ENCODE peak calls at places on chromosomes 1 and 21, in eight cellular contexts. Z is cardiac muscle cell, K is HFFc6, B is brain microvascular endothelial cell, I is right lobe of liver, M is fibroblast of the aortic adventitia, R is bronchial epithelial cell, C is uterus. G is an unnamed sample.

GRCh38 chr1:94514095-94514727 is 27.3 kb downstream of the F3 start:
- DNase-seq in I (no peak), K (no peak), R (peak; percentile 44), Z (peak; percentile 45), M (peak; percentile 39), B (peak; percentile 33), C (no peak), G (peak; percentile 39)

GRCh38 chr1:156285437-156285836 is 1.3 kb downstream of the TMEM79 start:
- DNase-seq in I (no peak), Z (no peak), B (no peak), C (no peak), R (no peak), M (no peak), K (no peak), G (no peak)

GRCh38 chr1:15524283-15525042 is 448 bp upstream of the CASP9 start:
- DNase-seq in B (peak; percentile 97), K (peak; percentile 98), R (no peak), C (peak; percentile 100), I (peak; percentile 100), Z (peak; percentile 99), M (peak; percentile 99), G (peak; percentile 100)

GRCh38 chr21:41589620-41590175 is 81.7 kb upstream of the TMPRSS2 start:
- DNase-seq in Z (no peak), B (no peak), K (no peak), R (no peak), I (no peak), M (no peak), C (no peak), G (no peak)

GRCh38 chr1:150981177-150981804 is 801 bp upstream of the ANXA9 start:
- DNase-seq in K (no peak), M (no peak), C (peak; percentile 44), B (no peak), Z (no peak), I (peak; percentile 72), R (peak; percentile 46), G (peak; percentile 75)

GRCh38 chr1:112522621-112523020 is 13.9 kb downstream of the WNT2B start:
- DNase-seq in R (peak; percentile 70), I (no peak), Z (peak; percentile 93), M (peak; percentile 75), K (peak; percentile 88), B (peak; percentile 98), C (no peak), G (no peak)

GRCh38 chr1:5717031-5717682 is 275.1 kb downstream of the NPHP4 start:
- DNase-seq in K (no peak), I (peak; percentile 21), M (no peak), B (no peak), R (no peak), Z (no peak), C (no peak), G (no peak)

GRCh38 chr1:15949453-15950245 is 26.3 kb downstream of the ZBTB17 start:
- DNase-seq in Z (peak; percentile 98), R (peak; percentile 98), B (peak; percentile 97), K (peak; percentile 99), C (peak; percentile 97), M (peak; percentile 98), I (peak; percentile 64), G (no peak)

GRCh38 chr1:33615546-33615945 is 143.1 kb downstream of the ZSCAN20 start:
- DNase-seq in C (no peak), Z (no peak), R (no peak), B (no peak), K (no peak), I (no peak), M (no peak), G (no peak)

GRCh38 chr1:167442142-167442848 is 76.0 kb downstream of the CD247 start:
- DNase-seq in M (peak; percentile 70), K (peak; percentile 62), B (peak; percentile 59), R (peak; percentile 67), Z (peak; percentile 81), I (peak; percentile 87), C (peak; percentile 73), G (peak; percentile 90)

GRCh38 chr1:88217386-88217785 is 466.7 kb upstream of the PKN2 start:
- DNase-seq in R (no peak), Z (no peak), M (no peak), B (no peak), C (no peak), I (no peak), K (no peak), G (no peak)

GRCh38 chr1:40825430-40825778 is 36.8 kb downstream of the CITED4 start:
- DNase-seq in C (no peak), M (no peak), B (no peak), I (no peak), R (no peak), K (no peak), Z (no peak), G (no peak)

GRCh38 chr1:183039985-183040447 is 16.8 kb downstream of the LAMC1 start:
- DNase-seq in B (peak; percentile 91), I (no peak), R (peak; percentile 39), C (no peak), M (peak; percentile 71), Z (peak; percentile 78), K (peak; percentile 69), G (no peak)

GRCh38 chr1:190124068-190124467 is 353.6 kb downstream of the BRINP3 start:
- DNase-seq in Z (no peak), K (no peak), I (no peak), M (no peak), R (no peak), B (no peak), C (no peak), G (no peak)

DNA sequence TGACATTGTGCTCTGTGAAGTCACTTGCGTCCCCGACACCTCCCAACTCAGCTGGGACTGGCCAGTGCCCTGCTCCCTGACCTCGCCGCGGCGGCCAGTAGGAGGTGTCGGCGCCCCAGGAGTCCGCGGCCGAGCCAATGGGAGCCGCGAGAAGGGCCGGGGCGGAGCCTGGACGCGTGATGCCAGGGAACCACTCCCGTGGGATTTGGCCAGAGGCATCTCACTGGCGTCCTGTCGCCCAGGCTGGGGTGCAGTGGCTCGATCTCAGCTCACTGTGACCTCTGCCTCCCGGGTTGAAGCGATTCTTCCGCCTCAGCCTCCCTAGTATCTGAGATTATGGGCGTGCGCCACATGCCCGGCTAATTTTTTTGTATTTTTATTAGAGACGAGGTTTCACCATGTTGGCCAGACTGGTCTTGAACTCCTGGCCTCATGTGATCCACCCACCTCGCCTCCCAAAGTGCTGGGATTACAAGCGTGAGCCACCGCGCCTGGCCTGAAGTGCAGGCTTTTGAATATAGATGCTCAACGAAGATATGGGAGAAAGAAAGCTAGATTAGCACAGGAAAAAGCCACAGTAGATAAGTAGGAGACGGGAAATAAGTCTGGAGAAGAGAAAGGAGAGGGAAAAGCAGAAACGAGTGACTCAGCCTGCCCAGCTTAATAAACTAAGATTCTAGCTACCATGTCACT is 38.0 kb downstream of the ZBTB8OS start:
- DNase-seq in R (peak; percentile 57), C (peak; percentile 65), I (peak; percentile 93), Z (peak; percentile 82), B (peak; percentile 72), K (peak; percentile 54), M (peak; percentile 57), G (peak; percentile 90)
- TF ChIP-seq CTCF in R (peak; percentile 29), C (peak; percentile 23), I (peak; percentile 44), Z (peak; percentile 34), B (peak; percentile 24), K (peak; percentile 63), M (peak; percentile 42), G (peak; percentile 44)

GRCh38 chr1:34884536-34884935 is 25.0 kb upstream of the SMIM12 start:
- DNase-seq in R (no peak), C (no peak), I (no peak), Z (no peak), B (no peak), K (no peak), M (no peak), G (no peak)

GRCh38 chr1:34889705-34890104 is 30.2 kb upstream of the SMIM12 start:
- DNase-seq in B (no peak), K (no peak), C (no peak), Z (peak; percentile 18), I (no peak), R (no peak), M (peak; percentile 14), G (no peak)

GRCh38 chr1:34885405-34886247 is 26.1 kb upstream of the SMIM12 start:
- DNase-seq in B (peak; percentile 6), M (peak; percentile 7), Z (peak; percentile 51), R (peak; percentile 7), C (no peak), I (no peak), K (no peak), G (peak; percentile 89)

GRCh38 chr1:34887593-34887992 is 28.0 kb upstream of the SMIM12 start:
- DNase-seq in Z (no peak), I (no peak), K (no peak), M (no peak), B (no peak), C (no peak), R (no peak), G (no peak)

DNA sequence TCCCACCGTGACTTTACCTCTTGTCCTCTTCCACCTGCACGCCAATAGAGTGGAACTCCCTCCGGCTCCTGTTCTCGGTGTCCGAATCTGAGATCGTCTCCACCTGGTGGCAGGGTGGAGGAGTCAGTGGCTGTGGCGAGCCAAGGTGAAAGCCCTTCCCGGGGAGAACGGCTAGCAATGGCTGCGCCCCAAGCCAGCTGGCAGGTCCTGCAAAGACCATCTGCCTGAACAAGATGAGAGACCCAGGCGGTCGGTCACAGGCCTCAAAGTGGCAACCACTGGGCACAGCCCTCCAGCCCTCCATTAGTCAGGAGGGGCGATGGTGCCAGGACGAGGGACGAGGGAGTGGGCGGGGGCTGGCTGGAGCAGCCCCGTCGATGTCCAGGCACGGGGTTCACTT is 25.4 kb upstream of the SMIM12 start:
- DNase-seq in Z (no peak), K (no peak), B (no peak), M (no peak), R (no peak), I (no peak), C (no peak), G (peak; percentile 43)
- TF ChIP-seq CTCF in Z (no peak), K (peak; percentile 14), B (peak; percentile 15), M (no peak), R (peak; percentile 25), I (peak; percentile 28), C (no peak), G (no peak)

GRCh38 chr1:11352058-11352715 is 79.2 kb downstream of the UBIAD1 start:
- DNase-seq in B (no peak), K (no peak), R (no peak), I (no peak), C (no peak), M (no peak), Z (no peak), G (no peak)

GRCh38 chr1:11358991-11359390 is 86.0 kb downstream of the UBIAD1 start:
- DNase-seq in Z (no peak), B (no peak), R (no peak), K (no peak), C (no peak), I (no peak), M (no peak), G (no peak)

GRCh38 chr1:11357291-11357690 is 84.3 kb downstream of the UBIAD1 start:
- DNase-seq in C (no peak), M (no peak), R (no peak), K (no peak), B (no peak), Z (no peak), I (no peak), G (no peak)

GRCh38 chr1:11354893-11355593 is 82.0 kb downstream of the UBIAD1 start:
- DNase-seq in I (no peak), K (no peak), R (no peak), C (no peak), M (no peak), Z (no peak), B (no peak), G (peak; percentile 65)

GRCh38 chr1:11355594-11356467 is 82.8 kb downstream of the UBIAD1 start:
- DNase-seq in Z (no peak), M (no peak), C (no peak), R (no peak), B (no peak), I (no peak), K (no peak), G (peak; percentile 43)
- TF ChIP-seq CTCF in Z (no peak), M (no peak), C (no peak), R (no peak), B (no peak), I (no peak), K (no peak), G (no peak)

GRCh38 chr1:65528104-65528503 is 107.6 kb downstream of the LEPR start:
- DNase-seq in M (no peak), I (no peak), R (no peak), K (no peak), C (no peak), Z (peak; percentile 17), B (no peak), G (no peak)
- TF ChIP-seq CTCF in M (peak; percentile 39), I (peak; percentile 14), R (peak; percentile 5), K (peak; percentile 83), C (no peak), Z (peak; percentile 36), B (peak; percentile 25), G (peak; percentile 71)

G was measured in glutamatergic neuron.